ENCODE peak calls at places on chromosome 16, in seven cellular contexts. P, Q, T, Y, F, S and W are unnamed samples.

GRCh38 chr16:72101195-72101594 is 7.5 kb downstream of the DHX38 start:
- DNase-seq in P (no peak), Q (no peak), T (no peak), Y (no peak), F (no peak), S (no peak), W (no peak)

GRCh38 chr16:53058882-53059281 is 4.1 kb downstream of the CHD9 start:
- DNase-seq in P (no peak), Q (no peak), T (no peak), Y (no peak), F (no peak), S (no peak), W (no peak)

GRCh38 chr16:88770459-88771293 is 14.3 kb downstream of the PIEZO1 start:
- DNase-seq in P (no peak), Q (no peak), T (peak), Y (peak), F (peak), S (peak), W (peak)

GRCh38 chr16:27240948-27241531 is 27.5 kb downstream of the NSMCE1 start:
- DNase-seq in P (no peak), Q (no peak), T (no peak), Y (peak), F (peak), S (no peak), W (no peak)

GRCh38 chr16:79047337-79047736 is 553.2 kb downstream of the MAF start:
- DNase-seq in P (no peak), Q (no peak), T (peak), Y (no peak), F (no peak), S (no peak), W (no peak)

GRCh38 chr16:6827272-6827671 is 505.4 kb upstream of the RBFOX1 start:
- DNase-seq in P (no peak), Q (no peak), T (no peak), Y (no peak), F (no peak), S (peak), W (no peak)

GRCh38 chr16:75130150-75130771 is 13.7 kb upstream of the LDHD start:
- DNase-seq in P (no peak), Q (no peak), T (no peak), Y (no peak), F (no peak), S (no peak), W (no peak)

GRCh38 chr16:23597003-23597756 is 1.1 kb upstream of the NDUFAB1 start:
- DNase-seq in P (no peak), Q (no peak), T (peak), Y (no peak), F (peak), S (peak), W (peak)

GRCh38 chr16:87375426-87376135 is 8.0 kb downstream of the FBXO31 start:
- DNase-seq in P (no peak), Q (no peak), T (no peak), Y (no peak), F (no peak), S (no peak), W (no peak)

GRCh38 chr16:19914877-19915276 is 30.2 kb upstream of the GPRC5B start:
- DNase-seq in P (no peak), Q (no peak), T (no peak), Y (no peak), F (no peak), S (no peak), W (no peak)

GRCh38 chr16:84482001-84482891 is 22.2 kb downstream of the MEAK7 start:
- DNase-seq in P (no peak), Q (no peak), T (peak), Y (no peak), F (peak), S (no peak), W (no peak)

GRCh38 chr16:56354016-56354415 is 71.3 kb downstream of the AMFR start:
- DNase-seq in P (no peak), Q (peak), T (no peak), Y (peak), F (no peak), S (peak), W (no peak)

GRCh38 chr16:30924086-30924714 is 828 bp downstream of the FBXL19 start:
- DNase-seq in P (no peak), Q (peak), T (peak), Y (peak), F (no peak), S (peak), W (no peak)

GRCh38 chr16:23924138-23924537 is 88.4 kb downstream of the PRKCB start:
- DNase-seq in P (no peak), Q (no peak), T (no peak), Y (no peak), F (no peak), S (no peak), W (no peak)

GRCh38 chr16:11909653-11910551 is 5.9 kb downstream of the GSPT1 start:
- DNase-seq in P (no peak), Q (no peak), T (no peak), Y (no peak), F (peak), S (no peak), W (no peak)

GRCh38 chr16:598823-599739 is 9.2 kb downstream of the RAB40C start:
- DNase-seq in P (no peak), Q (no peak), T (no peak), Y (peak), F (no peak), S (peak), W (no peak)

GRCh38 chr16:46690281-46691178 is 1.1 kb downstream of the ORC6 start:
- DNase-seq in P (no peak), Q (no peak), T (no peak), Y (peak), F (peak), S (peak), W (no peak)

GRCh38 chr16:9666834-9667480 is 515.3 kb downstream of the GRIN2A start:
- DNase-seq in P (no peak), Q (no peak), T (no peak), Y (no peak), F (no peak), S (peak), W (no peak)

GRCh38 chr16:86245895-86246294 is 264.4 kb upstream of the FOXF1 start:
- DNase-seq in P (no peak), Q (no peak), T (no peak), Y (no peak), F (no peak), S (no peak), W (no peak)

GRCh38 chr16:50373780-50374179 is 5.0 kb upstream of the BRD7 start:
- DNase-seq in P (no peak), Q (no peak), T (no peak), Y (no peak), F (no peak), S (no peak), W (no peak)

GRCh38 chr16:71383054-71383773 is 24.7 kb downstream of the CALB2 start:
- DNase-seq in P (no peak), Q (no peak), T (no peak), Y (no peak), F (peak), S (no peak), W (no peak)

GRCh38 chr16:4615389-4616046 is 830 bp upstream of the UBALD1 start:
- DNase-seq in P (peak), Q (peak), T (no peak), Y (peak), F (no peak), S (peak), W (peak)

GRCh38 chr16:75099738-75100615 is 16.6 kb downstream of the LDHD start:
- DNase-seq in P (no peak), Q (no peak), T (peak), Y (peak), F (no peak), S (no peak), W (no peak)

GRCh38 chr16:85327731-85328664 is 215.7 kb upstream of the CIBAR2 start:
- DNase-seq in P (no peak), Q (no peak), T (no peak), Y (peak), F (peak), S (no peak), W (no peak)

GRCh38 chr16:71746442-71747046 is 22.0 kb upstream of the PHLPP2 start:
- DNase-seq in P (no peak), Q (no peak), T (peak), Y (no peak), F (peak), S (no peak), W (no peak)

GRCh38 chr16:88282221-88283041 is 100.3 kb upstream of the ZNF469 start:
- DNase-seq in P (no peak), Q (no peak), T (peak), Y (peak), F (peak), S (no peak), W (peak)

GRCh38 chr16:64311241-64311640 is 810.6 kb downstream of the CDH11 start:
- DNase-seq in P (no peak), Q (no peak), T (no peak), Y (no peak), F (no peak), S (no peak), W (no peak)

GRCh38 chr16:15970202-15970601 is 20.8 kb downstream of the ABCC1 start:
- DNase-seq in P (no peak), Q (no peak), T (no peak), Y (no peak), F (no peak), S (no peak), W (no peak)

GRCh38 chr16:17451835-17452234 is 18.9 kb downstream of the XYLT1 start:
- DNase-seq in P (no peak), Q (no peak), T (no peak), Y (no peak), F (no peak), S (no peak), W (no peak)

GRCh38 chr16:85329059-85329812 is 217.0 kb upstream of the CIBAR2 start:
- DNase-seq in P (no peak), Q (no peak), T (peak), Y (peak), F (peak), S (peak), W (no peak)

GRCh38 chr16:4263504-4264436 is 9.1 kb downstream of the TFAP4 start:
- DNase-seq in P (peak), Q (peak), T (peak), Y (peak), F (peak), S (peak), W (peak)

GRCh38 chr16:87809150-87809902 is 43.5 kb upstream of the KLHDC4 start:
- DNase-seq in P (no peak), Q (no peak), T (no peak), Y (no peak), F (peak), S (peak), W (no peak)

GRCh38 chr16:69108069-69108904 is 2.8 kb downstream of the HAS3 start:
- DNase-seq in P (no peak), Q (no peak), T (peak), Y (no peak), F (no peak), S (no peak), W (no peak)

GRCh38 chr16:3096362-3096761 is 2.7 kb downstream of the ZSCAN10 start:
- DNase-seq in P (no peak), Q (no peak), T (no peak), Y (peak), F (no peak), S (no peak), W (no peak)

GRCh38 chr16:27463741-27464662 is 62.0 kb downstream of the IL21R start:
- DNase-seq in P (no peak), Q (no peak), T (no peak), Y (peak), F (no peak), S (no peak), W (no peak)

GRCh38 chr16:79100456-79100855 is 500.1 kb downstream of the MAF start:
- DNase-seq in P (no peak), Q (no peak), T (no peak), Y (no peak), F (no peak), S (no peak), W (no peak)

GRCh38 chr16:10103096-10103495 is 79.1 kb downstream of the GRIN2A start:
- DNase-seq in P (no peak), Q (no peak), T (no peak), Y (no peak), F (no peak), S (no peak), W (no peak)

GRCh38 chr16:68646948-68647659 is 2.0 kb downstream of the CDH3 start:
- DNase-seq in P (no peak), Q (no peak), T (no peak), Y (no peak), F (no peak), S (no peak), W (no peak)

GRCh38 chr16:3965306-3965705 is 84.8 kb upstream of the CREBBP start:
- DNase-seq in P (no peak), Q (no peak), T (no peak), Y (peak), F (no peak), S (no peak), W (no peak)

GRCh38 chr16:81212830-81213465 is 25.5 kb upstream of the BCO1 start:
- DNase-seq in P (no peak), Q (no peak), T (no peak), Y (no peak), F (no peak), S (no peak), W (no peak)
- TF ChIP-seq CTCF in P (no peak), Q (no peak), T (no peak), Y (no peak), F (no peak), S (no peak), W (no peak)

DNA sequence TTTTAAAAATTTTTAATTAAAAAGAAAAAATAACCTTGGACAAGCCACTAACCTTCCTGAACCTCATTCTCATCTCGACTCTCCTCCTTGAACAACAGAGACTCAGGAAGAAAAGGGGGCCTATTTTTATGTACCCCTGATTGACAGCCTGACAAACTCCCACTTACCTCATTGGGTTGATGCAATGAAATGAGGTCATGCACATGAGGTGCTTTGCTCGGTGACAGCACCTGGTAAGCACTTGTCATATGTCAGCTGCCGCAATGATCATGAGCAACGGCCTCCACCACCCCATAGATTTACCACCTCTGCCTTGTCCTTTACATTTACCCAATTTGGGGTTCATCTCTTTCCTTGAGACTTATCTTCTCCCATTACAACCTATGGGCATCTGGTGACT is 66.1 kb upstream of the CLEC3A start:
- DNase-seq in P (no peak), Q (no peak), T (no peak), Y (no peak), F (no peak), S (no peak), W (no peak)
- H3K27ac ChIP-seq in P (no peak), Q (no peak), T (no peak), Y (no peak), F (no peak), S (no peak), W (no peak)

GRCh38 chr16:57628008-57628781 is at the start of gene ADGRG1:
- DNase-seq in P (peak), Q (peak), T (peak), Y (peak), F (peak), S (no peak), W (peak)
- TF ChIP-seq CTCF in P (no peak), Q (no peak), T (peak), Y (no peak), F (peak), S (no peak), W (peak)

GRCh38 chr16:29029168-29029994 is 44.5 kb downstream of the LAT start:
- DNase-seq in P (no peak), Q (no peak), T (no peak), Y (no peak), F (peak), S (no peak), W (no peak)
- H3K27ac ChIP-seq in P (no peak), Q (no peak), T (no peak), Y (no peak), F (no peak), S (no peak), W (no peak)

GRCh38 chr16:2046889-2047329 is 725 bp downstream of the NTHL1 start:
- DNase-seq in P (no peak), Q (no peak), T (no peak), Y (no peak), F (no peak), S (no peak), W (no peak)

GRCh38 chr16:2048116-2048543 is 345 bp downstream of the TSC2 start:
- DNase-seq in P (no peak), Q (no peak), T (no peak), Y (no peak), F (no peak), S (peak), W (no peak)

GRCh38 chr16:2044541-2044940 is 3.1 kb downstream of the NTHL1 start:
- DNase-seq in P (no peak), Q (no peak), T (no peak), Y (peak), F (no peak), S (peak), W (no peak)

GRCh38 chr16:2046125-2046888 is 1.3 kb downstream of the NTHL1 start:
- DNase-seq in P (no peak), Q (no peak), T (no peak), Y (no peak), F (no peak), S (no peak), W (no peak)

GRCh38 chr16:2047330-2048115 is at the start of the genes NTHL1 and TSC2:
- DNase-seq in P (peak), Q (peak), T (peak), Y (peak), F (peak), S (peak), W (peak)
- TF ChIP-seq CTCF in P (peak), Q (peak), T (peak), Y (peak), F (peak), S (peak), W (peak)

GRCh38 chr16:13767215-13767614 is 152.7 kb upstream of the ERCC4 start:
- DNase-seq in P (no peak), Q (no peak), T (no peak), Y (no peak), F (no peak), S (no peak), W (no peak)
- H3K27ac ChIP-seq in P (no peak), Q (no peak), T (no peak), Y (no peak), F (no peak), S (no peak), W (no peak)